ENCODE peak calls at places on chromosome 17, in five cellular contexts. B, T, H, R and S are unnamed samples.

GRCh38 chr17:81194941-81195901 is 27.5 kb downstream of the CEP131 start:
- DNase-seq in H (no peak), R (no peak), T (peak), B (no peak), S (no peak)

GRCh38 chr17:32111141-32111771 is 31.0 kb upstream of the RHOT1 start:
- DNase-seq in R (peak), T (peak), H (peak), B (peak), S (peak)

GRCh38 chr17:7336240-7337175 is at the start of gene ACAP1:
- DNase-seq in H (peak), B (no peak), R (no peak), T (peak), S (peak)

GRCh38 chr17:67639555-67639954 is 78.2 kb upstream of the NOL11 start:
- DNase-seq in T (no peak), B (no peak), H (no peak), R (peak), S (no peak)

GRCh38 chr17:29143894-29144293 is 36.3 kb downstream of the MYO18A start:
- DNase-seq in B (no peak), H (no peak), R (no peak), T (no peak), S (no peak)

GRCh38 chr17:19731626-19732025 is 15.2 kb upstream of the SLC47A2 start:
- DNase-seq in T (peak), B (no peak), H (no peak), R (no peak), S (no peak)

GRCh38 chr17:1438593-1439083 is 17.4 kb downstream of the CRK start:
- DNase-seq in R (no peak), B (peak), T (no peak), H (no peak), S (no peak)

GRCh38 chr17:77443743-77444260 is 303.0 kb downstream of the SEC14L1 start:
- DNase-seq in R (no peak), B (no peak), T (no peak), H (no peak), S (no peak)

GRCh38 chr17:8791910-8792270 is 7.3 kb downstream of the MFSD6L start:
- DNase-seq in B (peak), R (no peak), H (no peak), T (no peak), S (no peak)

GRCh38 chr17:60311936-60312335 is 80.0 kb downstream of the USP32 start:
- DNase-seq in R (no peak), T (no peak), H (no peak), B (no peak), S (no peak)

GRCh38 chr17:76417499-76418143 is 33.2 kb downstream of the SPHK1 start:
- DNase-seq in T (no peak), R (no peak), H (no peak), B (no peak), S (no peak)

GRCh38 chr17:17506181-17506741 is 10.1 kb upstream of the RASD1 start:
- DNase-seq in B (no peak), H (no peak), R (no peak), T (no peak), S (no peak)

GRCh38 chr17:73697872-73698271 is 53.6 kb upstream of the SDK2 start:
- DNase-seq in R (no peak), H (no peak), T (no peak), B (no peak), S (no peak)

GRCh38 chr17:69314246-69315030 is 12.5 kb downstream of the ABCA5 start:
- DNase-seq in R (no peak), H (no peak), T (no peak), B (no peak), S (no peak)

GRCh38 chr17:30161601-30162000 is 45.0 kb downstream of the NSRP1 start:
- DNase-seq in H (no peak), T (no peak), B (no peak), R (no peak), S (no peak)

GRCh38 chr17:70184770-70185169 is 15.4 kb downstream of the KCNJ2 start:
- DNase-seq in H (no peak), R (no peak), B (no peak), T (no peak), S (no peak)

GRCh38 chr17:17763734-17764133 is 73.1 kb downstream of the SREBF1 start:
- DNase-seq in B (no peak), R (no peak), T (no peak), H (no peak), S (no peak)

GRCh38 chr17:4998666-4999428 is 1.1 kb downstream of the KIF1C start:
- DNase-seq in B (no peak), H (peak), T (peak), R (no peak), S (no peak)

GRCh38 chr17:80026359-80027042 is 9.2 kb downstream of the TBC1D16 start:
- DNase-seq in H (peak), T (no peak), B (no peak), R (peak), S (no peak)

GRCh38 chr17:48617515-48618365 is 2.6 kb upstream of the HOXB8 start:
- DNase-seq in R (no peak), T (peak), B (no peak), H (no peak), S (no peak)

GRCh38 chr17:70920416-70920815 is 751.1 kb downstream of the KCNJ2 start:
- DNase-seq in R (no peak), T (no peak), H (no peak), B (no peak), S (no peak)

GRCh38 chr17:31740611-31741082 is 118.4 kb downstream of the COPRS start:
- DNase-seq in R (no peak), B (peak), H (no peak), T (no peak), S (no peak)

GRCh38 chr17:50697076-50697475 is 10.6 kb downstream of the ANKRD40 start:
- DNase-seq in B (no peak), H (no peak), T (no peak), R (no peak), S (no peak)
- H3K27ac ChIP-seq in B (no peak), H (peak), T (no peak), R (no peak), S (no peak)

GRCh38 chr17:49784636-49785035 is 3.8 kb upstream of the KAT7 start:
- DNase-seq in B (no peak), H (no peak), T (no peak), R (no peak), S (no peak)

GRCh38 chr17:49787932-49788442 is 494 bp upstream of the KAT7 start:
- DNase-seq in R (no peak), B (no peak), H (no peak), T (no peak), S (peak)

GRCh38 chr17:49789278-49789578 is 747 bp downstream of the KAT7 start:
- DNase-seq in H (no peak), T (no peak), R (no peak), B (no peak), S (no peak)

GRCh38 chr17:49793309-49793708 is 4.8 kb downstream of the KAT7 start:
- DNase-seq in T (no peak), R (no peak), H (no peak), B (no peak), S (no peak)

GRCh38 chr17:49788443-49789277 is at the start of gene KAT7:
- DNase-seq in B (peak), R (peak), T (peak), H (peak), S (peak)
- TF ChIP-seq CTCF in B (no peak), R (peak), T (peak), H (no peak), S (no peak)

GRCh38 chr17:50063516-50064252 is 7.8 kb downstream of the ITGA3 start:
- DNase-seq in T (no peak), R (no peak), H (no peak), B (no peak), S (no peak)

GRCh38 chr17:50064253-50064991 is 8.5 kb downstream of the ITGA3 start:
- DNase-seq in B (peak), H (no peak), R (peak), T (no peak), S (no peak)

GRCh38 chr17:50066995-50067394 is 11.1 kb downstream of the ITGA3 start:
- DNase-seq in R (no peak), B (no peak), T (no peak), H (no peak), S (no peak)

GRCh38 chr17:50062323-50063243 is 6.7 kb downstream of the ITGA3 start:
- DNase-seq in T (peak), R (peak), H (peak), B (no peak), S (no peak)

DNA sequence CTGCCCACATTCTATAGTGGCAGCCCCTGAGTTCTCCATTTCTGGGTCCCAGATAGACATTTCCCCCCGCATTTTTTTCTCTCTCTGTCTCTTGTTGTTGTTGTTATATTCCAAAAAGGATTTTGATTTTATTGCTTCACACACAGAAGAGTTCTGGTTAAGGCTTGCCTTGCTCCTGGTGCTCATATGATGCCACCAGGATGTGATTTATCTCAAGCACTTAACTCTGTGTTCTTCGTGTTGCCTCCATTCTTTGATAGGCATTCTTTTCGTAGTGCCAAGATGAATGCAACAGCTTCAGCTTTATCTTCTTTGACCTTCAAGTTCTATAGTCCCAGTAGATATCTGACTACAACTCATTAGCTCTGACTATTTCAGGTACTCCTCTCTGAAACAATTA is 9.1 kb downstream of the ITGA3 start:
- DNase-seq in R (no peak), T (no peak), H (no peak), B (no peak), S (no peak)
- H3K27ac ChIP-seq in R (peak), T (peak), H (peak), B (peak), S (no peak)

GRCh38 chr17:16019347-16019746 is 19.7 kb downstream of the TTC19 start:
- DNase-seq in T (no peak), H (no peak), B (no peak), R (no peak), S (no peak)

GRCh38 chr17:16013943-16014407 is 14.4 kb downstream of the TTC19 start:
- DNase-seq in T (no peak), B (peak), R (no peak), H (no peak), S (no peak)
- TF ChIP-seq CTCF in T (no peak), B (peak), R (peak), H (peak), S (no peak)

GRCh38 chr17:82876149-82876548 is 36.3 kb upstream of the ZNF750 start:
- DNase-seq in T (no peak), H (no peak), R (peak), B (no peak), S (no peak)
- H3K27ac ChIP-seq in T (peak), H (peak), R (peak), B (no peak), S (no peak)

GRCh38 chr17:75182319-75182568 is 515 bp downstream of the SUMO2 start:
- DNase-seq in T (no peak), R (no peak), B (no peak), H (peak), S (no peak)

GRCh38 chr17:75181110-75181509 is 1.6 kb downstream of the SUMO2 start:
- DNase-seq in R (no peak), B (no peak), T (no peak), H (no peak), S (no peak)

GRCh38 chr17:75181608-75182318 is 996 bp downstream of the SUMO2 start:
- DNase-seq in H (peak), R (peak), B (no peak), T (no peak), S (peak)

GRCh38 chr17:75183999-75184884 is 1.5 kb upstream of the SUMO2 start:
- DNase-seq in H (no peak), R (no peak), T (no peak), B (no peak), S (no peak)

DNA sequence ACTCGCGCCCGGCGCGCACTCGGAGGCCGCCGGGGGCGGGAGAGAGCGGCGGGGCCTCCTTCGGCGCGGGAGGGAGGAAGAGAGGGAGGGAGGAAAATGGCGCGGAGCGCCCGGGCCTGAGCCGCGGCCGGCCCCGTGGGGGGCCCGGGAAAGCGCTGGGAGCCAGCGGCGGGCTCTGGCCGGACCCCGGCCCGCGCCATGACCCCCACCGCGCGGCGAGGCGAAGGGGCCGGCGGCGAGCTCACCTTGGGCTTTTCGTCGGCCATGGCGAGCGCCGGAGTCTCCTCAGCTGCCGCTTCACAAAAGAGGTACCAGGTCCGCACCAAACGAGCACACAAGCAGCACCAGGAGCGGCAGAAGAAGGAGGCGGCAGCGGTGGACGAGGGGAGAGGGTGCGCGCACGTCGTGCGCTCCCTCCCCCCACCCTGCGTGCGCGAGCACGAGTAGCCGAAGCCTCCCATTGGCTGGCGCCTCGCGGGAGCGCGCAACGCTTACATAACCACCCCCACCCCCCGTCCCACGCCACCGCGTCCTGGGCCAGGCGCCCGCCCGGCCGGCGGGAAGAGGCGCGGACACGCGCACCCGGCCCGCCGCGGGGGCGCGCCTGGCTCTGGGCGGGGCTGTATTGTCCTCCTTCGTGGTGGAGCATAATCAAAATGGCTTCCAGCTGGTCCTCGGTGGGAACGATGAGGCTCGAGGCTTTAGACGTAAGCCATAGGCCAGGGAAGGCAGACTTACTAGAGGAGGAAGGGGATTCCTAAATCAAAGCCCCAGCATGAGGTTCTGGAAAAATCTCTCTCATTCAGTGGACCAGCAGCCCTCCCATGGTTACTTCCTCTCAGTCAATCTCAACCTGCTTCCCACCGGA is at the start of gene SUMO2:
- DNase-seq in B (peak), T (peak), H (peak), R (peak), S (peak)
- TF ChIP-seq CTCF in B (peak), T (peak), H (peak), R (peak), S (peak)

GRCh38 chr17:40514013-40514875 is 12.8 kb upstream of the TNS4 start:
- DNase-seq in B (no peak), R (no peak), T (no peak), H (no peak), S (no peak)

GRCh38 chr17:40516581-40517285 is 15.3 kb upstream of the TNS4 start:
- DNase-seq in R (no peak), T (no peak), B (no peak), H (no peak), S (peak)

GRCh38 chr17:40515491-40516041 is 14.1 kb upstream of the TNS4 start:
- DNase-seq in R (no peak), T (no peak), B (no peak), H (no peak), S (no peak)

GRCh38 chr17:40517286-40517662 is 15.9 kb upstream of the TNS4 start:
- DNase-seq in B (no peak), R (no peak), T (no peak), H (no peak), S (no peak)

GRCh38 chr17:40515011-40515410 is 13.6 kb upstream of the TNS4 start:
- DNase-seq in B (no peak), H (no peak), R (no peak), T (no peak), S (no peak)
- H3K27ac ChIP-seq in B (no peak), H (no peak), R (no peak), T (no peak), S (no peak)

GRCh38 chr17:38441429-38442061 is 13.3 kb downstream of the ARHGAP23 start:
- DNase-seq in B (no peak), R (no peak), H (no peak), T (no peak), S (no peak)

GRCh38 chr17:38440614-38441397 is 12.5 kb downstream of the ARHGAP23 start:
- DNase-seq in H (no peak), R (no peak), B (no peak), T (no peak), S (no peak)

GRCh38 chr17:38442548-38442947 is 14.3 kb downstream of the ARHGAP23 start:
- DNase-seq in T (no peak), R (no peak), H (no peak), B (no peak), S (no peak)

GRCh38 chr17:38443356-38444026 is 15.2 kb downstream of the ARHGAP23 start:
- DNase-seq in R (no peak), H (no peak), B (no peak), T (no peak), S (no peak)

GRCh38 chr17:38444151-38444550 is 15.9 kb downstream of the ARHGAP23 start:
- DNase-seq in T (peak), B (no peak), H (peak), R (peak), S (peak)
- TF ChIP-seq CTCF in T (peak), B (peak), H (peak), R (peak), S (peak)